ENCODE peak calls at places on chromosomes 12 and 14, in eight cellular contexts. One of them, this sample, is unnamed.

GRCh38 chr14:51604078-51604477 is 47.6 kb upstream of the FRMD6 start:
- DNase-seq in ovary: no peak
- DNase-seq in K562: no peak
- DNase-seq in heart left ventricle: no peak
- DNase-seq in mammary epithelial cell: peak
- DNase-seq in IMR-90: peak
- DNase-seq in tibial artery: no peak
- DNase-seq in hepatocyte: peak
- DNase-seq in this sample: no peak

GRCh38 chr14:71141701-71142374 is 234.6 kb downstream of the PCNX1 start:
- DNase-seq in hepatocyte: no peak
- DNase-seq in ovary: no peak
- DNase-seq in K562: no peak
- DNase-seq in mammary epithelial cell: peak
- DNase-seq in IMR-90: peak
- DNase-seq in tibial artery: no peak
- DNase-seq in heart left ventricle: no peak
- DNase-seq in this sample: no peak

GRCh38 chr14:75088566-75089373 is 19.3 kb downstream of the ZC2HC1C start:
- DNase-seq in IMR-90: peak
- DNase-seq in ovary: peak
- DNase-seq in hepatocyte: peak
- DNase-seq in K562: peak
- DNase-seq in mammary epithelial cell: peak
- DNase-seq in heart left ventricle: no peak
- DNase-seq in tibial artery: peak
- DNase-seq in this sample: peak

GRCh38 chr12:60391791-60392190 is 796.0 kb downstream of the SLC16A7 start:
- DNase-seq in heart left ventricle: no peak
- DNase-seq in hepatocyte: no peak
- DNase-seq in ovary: no peak
- DNase-seq in tibial artery: no peak
- DNase-seq in K562: no peak
- DNase-seq in IMR-90: no peak
- DNase-seq in mammary epithelial cell: no peak
- DNase-seq in this sample: no peak

GRCh38 chr12:62934799-62935674 is at the start of gene PPM1H:
- DNase-seq in hepatocyte: peak
- DNase-seq in mammary epithelial cell: peak
- DNase-seq in K562: peak
- DNase-seq in tibial artery: peak
- DNase-seq in ovary: peak
- DNase-seq in IMR-90: peak
- DNase-seq in heart left ventricle: peak
- DNase-seq in this sample: peak

GRCh38 chr14:106094654-106095189 is 568.3 kb downstream of the TMEM121 start:
- DNase-seq in hepatocyte: no peak
- DNase-seq in IMR-90: no peak
- DNase-seq in tibial artery: no peak
- DNase-seq in ovary: peak
- DNase-seq in heart left ventricle: no peak
- DNase-seq in mammary epithelial cell: no peak
- DNase-seq in K562: no peak
- DNase-seq in this sample: no peak

GRCh38 chr12:19739195-19739776 is 300.0 kb downstream of the AEBP2 start:
- DNase-seq in mammary epithelial cell: peak
- DNase-seq in tibial artery: no peak
- DNase-seq in K562: peak
- DNase-seq in heart left ventricle: no peak
- DNase-seq in ovary: peak
- DNase-seq in hepatocyte: peak
- DNase-seq in IMR-90: peak
- DNase-seq in this sample: no peak

GRCh38 chr12:120669055-120669828 is 17.7 kb upstream of the MLEC start:
- DNase-seq in K562: no peak
- DNase-seq in mammary epithelial cell: peak
- DNase-seq in tibial artery: peak
- DNase-seq in IMR-90: no peak
- DNase-seq in hepatocyte: peak
- DNase-seq in ovary: peak
- DNase-seq in heart left ventricle: no peak
- DNase-seq in this sample: no peak

GRCh38 chr12:112820796-112821195 is 29.2 kb downstream of the RPH3A start:
- DNase-seq in mammary epithelial cell: no peak
- DNase-seq in K562: no peak
- DNase-seq in tibial artery: no peak
- DNase-seq in ovary: no peak
- DNase-seq in IMR-90: no peak
- DNase-seq in hepatocyte: no peak
- DNase-seq in heart left ventricle: no peak
- DNase-seq in this sample: no peak

GRCh38 chr14:25140423-25140822 is 90.5 kb upstream of the STXBP6 start:
- DNase-seq in heart left ventricle: no peak
- DNase-seq in tibial artery: no peak
- DNase-seq in hepatocyte: no peak
- DNase-seq in IMR-90: no peak
- DNase-seq in ovary: no peak
- DNase-seq in K562: no peak
- DNase-seq in mammary epithelial cell: no peak
- DNase-seq in this sample: no peak

GRCh38 chr14:75577724-75578098 is 709 bp upstream of the FLVCR2 start:
- DNase-seq in IMR-90: peak
- DNase-seq in heart left ventricle: peak
- DNase-seq in hepatocyte: peak
- DNase-seq in ovary: peak
- DNase-seq in K562: peak
- DNase-seq in tibial artery: peak
- DNase-seq in mammary epithelial cell: peak
- DNase-seq in this sample: peak

GRCh38 chr14:51298895-51299294 is 58.8 kb downstream of the TMX1 start:
- DNase-seq in K562: no peak
- DNase-seq in IMR-90: peak
- DNase-seq in ovary: no peak
- DNase-seq in hepatocyte: no peak
- DNase-seq in tibial artery: no peak
- DNase-seq in heart left ventricle: no peak
- DNase-seq in mammary epithelial cell: no peak
- DNase-seq in this sample: no peak

GRCh38 chr12:27142102-27142721 is 59.8 kb upstream of the C12orf71 start:
- DNase-seq in heart left ventricle: peak
- DNase-seq in ovary: peak
- DNase-seq in K562: peak
- DNase-seq in tibial artery: peak
- DNase-seq in IMR-90: peak
- DNase-seq in hepatocyte: peak
- DNase-seq in mammary epithelial cell: peak
- DNase-seq in this sample: peak

GRCh38 chr14:97415907-97416306 is 618.7 kb downstream of the VRK1 start:
- DNase-seq in K562: no peak
- DNase-seq in ovary: no peak
- DNase-seq in IMR-90: no peak
- DNase-seq in tibial artery: no peak
- DNase-seq in hepatocyte: no peak
- DNase-seq in heart left ventricle: no peak
- DNase-seq in mammary epithelial cell: no peak
- DNase-seq in this sample: no peak

DNA sequence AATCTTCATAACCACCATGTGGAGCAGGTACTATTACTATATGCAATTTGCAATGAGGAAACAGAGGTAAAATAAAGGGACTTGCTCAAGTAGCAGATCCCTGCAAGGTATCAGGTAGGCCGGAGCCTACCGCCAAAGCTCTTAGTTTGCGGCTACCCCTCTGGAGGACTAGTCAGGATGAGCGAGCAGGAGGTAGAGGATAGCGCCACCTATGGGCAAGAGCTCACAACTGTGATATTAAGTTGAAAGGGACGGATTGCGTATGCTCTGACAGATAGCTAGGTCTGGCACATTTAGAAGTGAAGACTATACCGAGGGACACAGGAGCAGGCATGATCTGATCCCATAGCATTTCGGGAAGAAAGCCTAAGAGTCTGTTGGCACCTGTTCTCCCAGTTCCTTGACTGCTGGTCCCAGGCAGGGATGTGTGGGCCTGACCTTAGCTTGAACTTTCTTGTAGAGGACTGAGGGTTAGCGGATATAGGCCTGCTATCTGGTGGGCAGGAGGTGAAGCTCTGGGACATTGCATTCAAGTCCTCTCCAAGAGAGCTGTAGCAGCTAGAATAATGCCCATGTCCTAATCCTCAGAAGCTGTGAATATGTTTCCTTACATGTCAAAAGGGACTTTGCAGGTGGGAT is 48.0 kb downstream of the SLC17A8 start:
- DNase-seq in heart left ventricle: no peak
- DNase-seq in K562: peak
- DNase-seq in ovary: no peak
- DNase-seq in mammary epithelial cell: peak
- DNase-seq in hepatocyte: peak
- DNase-seq in tibial artery: no peak
- DNase-seq in IMR-90: peak
- DNase-seq in this sample: no peak
- TF ChIP-seq CTCF in heart left ventricle: peak
- TF ChIP-seq CTCF in K562: peak
- TF ChIP-seq CTCF in ovary: no peak
- TF ChIP-seq CTCF in mammary epithelial cell: peak
- TF ChIP-seq CTCF in hepatocyte: peak
- TF ChIP-seq CTCF in tibial artery: no peak
- TF ChIP-seq CTCF in IMR-90: peak
- TF ChIP-seq CTCF in this sample: peak

DNA sequence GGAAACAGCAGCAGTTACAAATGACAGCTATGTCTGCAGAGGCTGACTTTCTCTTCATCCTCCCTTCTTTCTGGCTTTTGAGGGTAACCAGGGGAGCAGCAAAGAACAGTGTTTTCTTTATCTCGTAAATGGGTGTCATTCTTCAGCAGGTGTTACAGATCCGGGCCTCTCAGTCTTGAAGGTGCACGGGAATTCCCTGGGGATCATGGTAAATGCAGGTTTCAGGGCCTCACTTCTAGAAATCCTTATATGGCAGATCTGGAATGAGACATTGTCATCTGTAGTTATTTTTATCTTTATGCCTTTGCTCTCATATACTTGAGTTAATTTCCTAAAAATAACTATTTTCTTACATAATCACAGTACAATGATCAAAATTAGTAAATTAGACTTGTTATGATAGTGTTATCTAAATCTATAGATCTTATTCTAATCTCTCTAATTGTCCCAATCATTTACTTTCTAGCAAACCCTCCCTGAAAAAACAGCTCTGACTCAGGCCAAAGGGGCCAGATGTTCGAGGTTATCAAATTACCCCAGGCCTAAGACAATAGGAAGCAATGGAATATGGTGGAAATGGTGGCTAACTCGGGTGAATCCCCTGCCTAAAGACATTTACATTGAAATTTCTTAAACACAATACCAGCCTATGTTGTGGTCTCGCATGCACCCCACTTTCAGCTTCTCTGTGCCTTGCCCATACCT is 145.0 kb downstream of the CAND1 start:
- DNase-seq in mammary epithelial cell: no peak
- DNase-seq in IMR-90: no peak
- DNase-seq in K562: no peak
- DNase-seq in tibial artery: no peak
- DNase-seq in hepatocyte: no peak
- DNase-seq in heart left ventricle: no peak
- DNase-seq in ovary: no peak
- DNase-seq in this sample: no peak
- H3K27ac ChIP-seq in mammary epithelial cell: no peak
- H3K27ac ChIP-seq in IMR-90: no peak
- H3K27ac ChIP-seq in K562: no peak
- H3K27ac ChIP-seq in tibial artery: no peak
- H3K27ac ChIP-seq in hepatocyte: no peak
- H3K27ac ChIP-seq in heart left ventricle: no peak
- H3K27ac ChIP-seq in ovary: no peak
- H3K27ac ChIP-seq in this sample: peak

GRCh38 chr12:7154042-7154441 is 23.9 kb downstream of the CLSTN3 start:
- DNase-seq in tibial artery: no peak
- DNase-seq in IMR-90: no peak
- DNase-seq in mammary epithelial cell: no peak
- DNase-seq in hepatocyte: no peak
- DNase-seq in K562: no peak
- DNase-seq in ovary: no peak
- DNase-seq in heart left ventricle: no peak
- DNase-seq in this sample: no peak

GRCh38 chr12:7156259-7157197 is 26.4 kb downstream of the CLSTN3 start:
- DNase-seq in IMR-90: no peak
- DNase-seq in hepatocyte: no peak
- DNase-seq in mammary epithelial cell: no peak
- DNase-seq in heart left ventricle: no peak
- DNase-seq in ovary: no peak
- DNase-seq in K562: no peak
- DNase-seq in tibial artery: no peak
- DNase-seq in this sample: no peak

GRCh38 chr12:7155471-7156034 is 25.4 kb downstream of the CLSTN3 start:
- DNase-seq in heart left ventricle: no peak
- DNase-seq in mammary epithelial cell: peak
- DNase-seq in hepatocyte: no peak
- DNase-seq in ovary: no peak
- DNase-seq in tibial artery: no peak
- DNase-seq in IMR-90: no peak
- DNase-seq in K562: no peak
- DNase-seq in this sample: no peak

GRCh38 chr12:7152818-7153217 is 22.6 kb downstream of the CLSTN3 start:
- DNase-seq in mammary epithelial cell: no peak
- DNase-seq in tibial artery: no peak
- DNase-seq in IMR-90: no peak
- DNase-seq in heart left ventricle: no peak
- DNase-seq in hepatocyte: no peak
- DNase-seq in K562: no peak
- DNase-seq in ovary: no peak
- DNase-seq in this sample: no peak

DNA sequence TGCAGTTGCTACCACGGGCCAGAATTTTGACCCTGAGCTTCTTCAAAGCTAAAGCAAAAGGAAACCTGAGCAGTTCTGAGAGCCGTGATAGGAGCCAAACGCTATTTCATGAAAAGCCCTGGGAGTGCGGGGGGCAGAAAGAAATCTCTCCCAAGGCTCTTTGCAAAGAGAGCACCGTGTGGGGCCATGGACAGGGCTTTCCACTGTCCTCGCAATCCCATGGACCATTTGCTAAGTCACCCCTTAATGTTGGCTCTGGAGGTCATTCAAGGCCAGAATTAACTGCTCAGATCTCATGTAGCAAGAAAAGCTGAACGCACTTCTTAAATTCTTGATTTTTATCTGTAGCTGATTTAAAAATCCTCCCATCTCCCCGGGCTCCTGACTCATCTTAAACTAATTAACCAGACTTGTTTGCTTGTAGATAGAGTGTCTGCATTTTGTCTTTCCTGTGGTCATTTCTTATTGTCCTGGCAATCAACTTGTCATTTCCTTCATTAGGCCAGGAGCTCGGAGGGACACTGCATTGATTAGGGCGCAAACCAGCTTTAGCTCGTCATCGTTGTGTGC is 24.8 kb downstream of the CLSTN3 start:
- DNase-seq in mammary epithelial cell: no peak
- DNase-seq in IMR-90: no peak
- DNase-seq in hepatocyte: no peak
- DNase-seq in K562: no peak
- DNase-seq in tibial artery: no peak
- DNase-seq in ovary: no peak
- DNase-seq in heart left ventricle: no peak
- DNase-seq in this sample: no peak
- H3K4me3 ChIP-seq in mammary epithelial cell: no peak
- H3K4me3 ChIP-seq in IMR-90: no peak
- H3K4me3 ChIP-seq in hepatocyte: no peak
- H3K4me3 ChIP-seq in K562: no peak
- H3K4me3 ChIP-seq in tibial artery: no peak
- H3K4me3 ChIP-seq in ovary: no peak
- H3K4me3 ChIP-seq in heart left ventricle: no peak
- H3K4me3 ChIP-seq in this sample: no peak

GRCh38 chr14:96394047-96394815 is 2.3 kb downstream of the AK7 start:
- DNase-seq in tibial artery: no peak
- DNase-seq in heart left ventricle: no peak
- DNase-seq in IMR-90: no peak
- DNase-seq in K562: no peak
- DNase-seq in ovary: no peak
- DNase-seq in mammary epithelial cell: no peak
- DNase-seq in hepatocyte: no peak
- DNase-seq in this sample: no peak
- TF ChIP-seq CTCF in tibial artery: no peak
- TF ChIP-seq CTCF in heart left ventricle: no peak
- TF ChIP-seq CTCF in IMR-90: no peak
- TF ChIP-seq CTCF in K562: no peak
- TF ChIP-seq CTCF in ovary: no peak
- TF ChIP-seq CTCF in mammary epithelial cell: no peak
- TF ChIP-seq CTCF in hepatocyte: no peak
- TF ChIP-seq CTCF in this sample: no peak